ENCODE peak calls at places on chromosomes 12 and 14, in seven cellular contexts. C is breast epithelium; B is heart left ventricle; S is astrocyte of the spinal cord; F is CD8-positive, alpha-beta T cell; H is osteocyte; T is transverse colon. R is an unnamed sample.

GRCh38 chr12:12835378-12836145 is 22.4 kb downstream of the DDX47 start:
- DNase-seq in H (no peak), T (no peak), F (no peak), C (no peak), S (peak), B (no peak), R (no peak)

GRCh38 chr12:103725398-103725797 is 115.6 kb downstream of the NT5DC3 start:
- DNase-seq in B (no peak), C (no peak), H (no peak), F (no peak), S (no peak), T (no peak), R (no peak)

GRCh38 chr14:72699852-72700257 is 194.0 kb downstream of the DPF3 start:
- DNase-seq in C (no peak), S (peak), H (no peak), B (no peak), F (no peak), T (no peak), R (no peak)

GRCh38 chr12:6927999-6928702 is 392 bp downstream of the ATN1 start:
- DNase-seq in S (no peak), C (no peak), H (no peak), T (no peak), B (peak), F (no peak), R (no peak)

GRCh38 chr12:386651-387050 is 2.5 kb downstream of the KDM5A start:
- DNase-seq in B (no peak), T (no peak), S (peak), F (no peak), H (no peak), C (no peak), R (no peak)

GRCh38 chr12:47942327-47943230 is 20.8 kb upstream of the TMEM106C start:
- DNase-seq in B (no peak), C (no peak), H (no peak), T (no peak), F (peak), S (no peak), R (no peak)

GRCh38 chr12:53499261-53500118 is at the start of gene MAP3K12:
- DNase-seq in H (no peak), S (peak), F (peak), T (peak), C (peak), B (peak), R (no peak)

GRCh38 chr14:96962337-96962736 is 165.2 kb downstream of the VRK1 start:
- DNase-seq in F (peak), H (peak), C (no peak), S (no peak), B (no peak), T (peak), R (peak)

GRCh38 chr12:32273712-32274111 is 125.6 kb upstream of the FGD4 start:
- DNase-seq in S (no peak), B (no peak), F (peak), T (peak), C (no peak), H (no peak), R (peak)

GRCh38 chr14:92520701-92521415 is 7.3 kb downstream of the RIN3 start:
- DNase-seq in H (no peak), T (no peak), C (no peak), F (no peak), S (no peak), B (no peak), R (no peak)

GRCh38 chr14:82394916-82395315 is 861.3 kb upstream of the SEL1L start:
- DNase-seq in F (no peak), C (no peak), H (no peak), B (no peak), T (no peak), S (no peak), R (no peak)

GRCh38 chr14:62957562-62957961 is 87.7 kb downstream of the KCNH5 start:
- DNase-seq in S (peak), T (no peak), H (no peak), F (no peak), C (no peak), B (no peak), R (no peak)

GRCh38 chr14:77924392-77924948 is 124.6 kb downstream of the ADCK1 start:
- DNase-seq in H (no peak), S (no peak), C (no peak), F (no peak), B (no peak), T (no peak), R (no peak)

GRCh38 chr12:19211802-19212201 is 82.3 kb downstream of the PLEKHA5 start:
- DNase-seq in B (no peak), C (no peak), S (no peak), H (no peak), F (no peak), T (no peak), R (no peak)

GRCh38 chr12:47938093-47938492 is 25.3 kb upstream of the TMEM106C start:
- DNase-seq in C (no peak), F (no peak), T (no peak), B (no peak), S (peak), H (no peak), R (no peak)

GRCh38 chr14:68544150-68544892 is 248.5 kb downstream of the ZFP36L1 start:
- DNase-seq in F (no peak), C (peak), S (peak), T (peak), B (peak), H (no peak), R (no peak)

GRCh38 chr12:96698965-96699364 is 208.1 kb upstream of the NEDD1 start:
- DNase-seq in C (no peak), H (no peak), T (peak), B (no peak), F (no peak), S (no peak), R (no peak)

GRCh38 chr12:96698521-96698920 is 208.5 kb upstream of the NEDD1 start:
- DNase-seq in C (no peak), F (no peak), H (no peak), B (no peak), S (no peak), T (no peak), R (no peak)
- TF ChIP-seq CTCF in C (no peak), F (no peak), H (no peak), B (no peak), S (no peak), T (no peak), R (peak)

GRCh38 chr14:61609143-61609851 is 86.0 kb upstream of the HIF1A start:
- DNase-seq in T (no peak), B (no peak), H (no peak), C (peak), F (no peak), S (peak), R (no peak)

GRCh38 chr14:61607570-61608244 is 87.6 kb upstream of the HIF1A start:
- DNase-seq in H (no peak), C (no peak), B (no peak), T (no peak), F (no peak), S (no peak), R (no peak)

GRCh38 chr14:61609885-61610284 is 85.4 kb upstream of the HIF1A start:
- DNase-seq in F (no peak), C (no peak), B (no peak), H (no peak), T (no peak), S (no peak), R (no peak)

GRCh38 chr14:61610900-61611299 is 84.4 kb upstream of the HIF1A start:
- DNase-seq in T (no peak), B (no peak), F (no peak), H (no peak), C (no peak), S (no peak), R (no peak)

DNA sequence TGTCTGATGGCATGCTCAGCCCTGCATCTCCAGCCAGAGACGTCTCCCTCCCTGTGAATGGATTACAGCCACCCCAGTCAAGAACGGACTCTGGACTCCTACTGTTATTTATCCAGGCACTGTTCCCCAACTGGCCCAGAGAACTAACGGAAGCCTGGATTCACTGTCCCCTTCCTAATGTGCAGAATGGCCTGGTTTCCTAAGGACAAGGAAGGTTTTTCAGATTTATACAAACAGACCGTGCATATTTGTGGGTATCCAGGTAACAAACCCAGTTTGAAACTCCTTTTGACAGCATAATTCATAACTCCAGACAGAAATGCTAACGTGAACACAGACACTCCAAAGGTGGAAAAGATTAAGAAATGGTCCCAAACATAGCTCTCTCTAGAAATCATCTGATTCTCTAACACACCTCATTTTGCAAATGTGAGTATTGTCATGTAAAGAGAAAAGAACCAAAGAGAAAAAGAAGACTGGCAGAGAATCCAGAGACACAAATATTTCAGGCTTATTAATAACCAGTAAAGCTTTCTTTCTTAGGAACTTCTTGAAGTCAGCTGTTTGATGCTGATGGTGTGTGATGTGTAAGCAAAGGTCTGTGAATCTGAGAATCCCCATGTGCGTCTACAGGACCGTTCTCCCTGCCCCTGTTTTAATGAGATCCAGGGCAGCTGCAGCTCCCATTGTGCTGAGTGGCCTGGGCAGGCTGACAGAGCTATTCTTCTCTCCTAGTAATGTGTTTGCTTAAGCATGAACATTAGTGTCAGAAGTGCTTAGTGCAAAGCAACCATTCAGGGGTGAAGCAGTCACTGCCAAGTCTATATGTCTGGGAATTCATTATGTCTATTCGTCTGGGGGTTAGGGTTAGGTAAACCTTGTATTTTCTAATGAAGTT is 86.8 kb upstream of the HIF1A start:
- DNase-seq in S (peak), C (no peak), T (no peak), B (no peak), H (no peak), F (no peak), R (no peak)
- TF ChIP-seq CTCF in S (no peak), C (no peak), T (no peak), B (no peak), H (no peak), F (no peak), R (no peak)

GRCh38 chr12:110758922-110759321 is 16.2 kb upstream of the PPP1CC start:
- DNase-seq in C (no peak), H (no peak), B (no peak), T (peak), F (no peak), S (no peak), R (no peak)
- TF ChIP-seq CTCF in C (no peak), H (no peak), B (no peak), T (peak), F (no peak), S (no peak), R (no peak)

GRCh38 chr12:49974231-49974675 is 1.5 kb downstream of the AQP6 start:
- DNase-seq in H (no peak), T (peak), S (peak), B (peak), C (no peak), F (no peak), R (no peak)
- TF ChIP-seq CTCF in H (peak), T (peak), S (peak), B (peak), C (peak), F (no peak), R (no peak)

DNA sequence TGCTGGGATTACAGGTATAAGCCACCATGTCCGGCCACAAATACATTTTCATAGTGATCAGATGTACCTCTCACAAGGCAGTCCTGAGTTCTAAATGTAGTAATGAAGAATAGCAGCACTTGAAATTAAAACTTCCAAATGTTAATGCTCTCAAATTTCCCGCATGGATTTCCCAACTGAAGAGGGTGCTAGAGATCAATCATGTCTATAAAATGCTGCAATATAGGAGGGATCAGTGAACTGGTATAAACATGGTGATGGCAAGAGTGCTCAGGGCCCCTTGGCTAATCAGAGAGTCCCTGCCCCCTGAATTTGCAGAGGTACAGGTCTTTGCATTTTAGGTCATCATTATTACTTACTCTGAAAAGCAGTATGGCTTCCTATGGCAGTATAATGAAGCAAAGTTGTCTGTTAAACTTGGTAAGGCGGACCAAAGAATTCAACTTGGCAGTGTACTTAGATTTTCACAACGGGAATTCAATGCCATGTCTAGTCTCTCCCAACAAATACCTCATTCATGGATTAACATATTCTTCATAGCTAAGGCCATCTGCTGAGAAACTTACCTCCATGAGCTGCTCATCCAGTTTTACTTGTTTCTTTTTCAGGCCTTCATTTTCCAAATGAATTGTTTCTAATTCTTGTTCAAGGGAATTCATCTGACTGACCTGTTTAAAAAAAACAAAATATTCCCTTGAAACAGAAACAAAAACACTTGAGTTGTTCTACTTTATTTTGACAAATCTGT is 67.0 kb upstream of the SAV1 start:
- DNase-seq in B (no peak), T (no peak), C (no peak), H (no peak), S (no peak), F (no peak), R (no peak)
- TF ChIP-seq CTCF in B (no peak), T (no peak), C (no peak), H (peak), S (no peak), F (no peak), R (no peak)

DNA sequence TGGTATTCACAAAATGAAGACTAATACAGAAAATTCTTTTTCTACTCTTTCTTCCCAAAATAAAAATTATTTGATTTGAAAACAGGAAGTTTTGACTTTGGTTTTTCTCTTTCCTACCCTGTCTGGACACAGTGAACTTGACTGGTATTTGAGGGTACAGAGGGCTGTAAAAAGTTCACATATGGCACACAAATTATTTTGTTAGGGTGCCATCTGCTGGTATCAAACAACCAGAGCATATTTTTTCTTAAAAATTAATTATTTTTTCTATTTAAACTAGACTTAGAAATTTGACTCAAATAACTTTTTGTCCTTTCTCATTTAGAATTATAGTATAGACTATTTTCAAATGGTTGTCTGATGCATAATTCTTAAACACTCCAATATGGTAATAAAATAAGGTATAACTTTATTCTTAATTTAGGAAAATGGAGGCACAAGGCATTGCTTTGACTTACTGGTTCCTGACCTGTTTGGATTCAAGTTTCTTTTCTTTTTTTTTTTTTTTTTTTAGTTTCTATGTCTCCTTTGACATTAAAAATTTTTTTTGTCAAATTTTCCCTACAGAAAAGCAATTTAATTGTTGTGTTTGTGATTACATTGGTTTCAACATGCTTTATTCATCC is 390.6 kb downstream of the PRKD1 start:
- DNase-seq in F (no peak), C (no peak), T (no peak), S (peak), B (no peak), H (no peak), R (no peak)
- TF ChIP-seq CTCF in F (no peak), C (no peak), T (no peak), S (peak), B (peak), H (peak), R (no peak)

DNA sequence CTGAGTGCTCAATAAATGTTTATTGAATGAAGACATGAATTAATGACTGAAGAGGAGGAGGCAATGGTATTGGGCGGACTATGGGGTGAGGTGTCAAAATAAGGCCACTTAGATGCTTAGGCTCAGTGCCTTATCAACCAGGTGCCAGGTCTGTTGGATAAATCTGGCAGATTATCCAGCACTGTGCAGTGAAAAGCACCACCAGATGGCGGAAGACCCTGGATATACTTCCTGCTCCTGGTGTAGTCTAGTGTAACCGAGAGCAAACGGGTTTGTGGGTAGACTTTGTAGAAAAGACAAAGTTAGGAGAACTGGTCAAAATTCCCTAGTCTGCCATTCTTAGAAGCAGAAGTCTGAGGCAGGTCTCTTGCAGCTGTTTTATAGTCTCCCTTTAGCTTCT is 306.3 kb downstream of the ATP23 start:
- DNase-seq in T (no peak), H (no peak), C (no peak), S (no peak), B (no peak), F (no peak), R (no peak)
- TF ChIP-seq CTCF in T (no peak), H (peak), C (no peak), S (peak), B (no peak), F (no peak), R (no peak)

GRCh38 chr12:51955702-51956101 is 4.2 kb downstream of the ACVR1B start:
- DNase-seq in S (no peak), T (no peak), B (no peak), H (no peak), F (no peak), C (no peak), R (no peak)

GRCh38 chr12:51951843-51952722 is 584 bp downstream of the ACVR1B start:
- DNase-seq in B (peak), S (no peak), T (peak), H (no peak), C (no peak), F (no peak), R (no peak)

GRCh38 chr12:51953011-51953568 is 1.6 kb downstream of the ACVR1B start:
- DNase-seq in B (no peak), S (no peak), F (no peak), T (no peak), C (no peak), H (no peak), R (no peak)

GRCh38 chr12:51953925-51954324 is 2.4 kb downstream of the ACVR1B start:
- DNase-seq in T (no peak), H (no peak), F (no peak), S (no peak), B (no peak), C (no peak), R (no peak)

DNA sequence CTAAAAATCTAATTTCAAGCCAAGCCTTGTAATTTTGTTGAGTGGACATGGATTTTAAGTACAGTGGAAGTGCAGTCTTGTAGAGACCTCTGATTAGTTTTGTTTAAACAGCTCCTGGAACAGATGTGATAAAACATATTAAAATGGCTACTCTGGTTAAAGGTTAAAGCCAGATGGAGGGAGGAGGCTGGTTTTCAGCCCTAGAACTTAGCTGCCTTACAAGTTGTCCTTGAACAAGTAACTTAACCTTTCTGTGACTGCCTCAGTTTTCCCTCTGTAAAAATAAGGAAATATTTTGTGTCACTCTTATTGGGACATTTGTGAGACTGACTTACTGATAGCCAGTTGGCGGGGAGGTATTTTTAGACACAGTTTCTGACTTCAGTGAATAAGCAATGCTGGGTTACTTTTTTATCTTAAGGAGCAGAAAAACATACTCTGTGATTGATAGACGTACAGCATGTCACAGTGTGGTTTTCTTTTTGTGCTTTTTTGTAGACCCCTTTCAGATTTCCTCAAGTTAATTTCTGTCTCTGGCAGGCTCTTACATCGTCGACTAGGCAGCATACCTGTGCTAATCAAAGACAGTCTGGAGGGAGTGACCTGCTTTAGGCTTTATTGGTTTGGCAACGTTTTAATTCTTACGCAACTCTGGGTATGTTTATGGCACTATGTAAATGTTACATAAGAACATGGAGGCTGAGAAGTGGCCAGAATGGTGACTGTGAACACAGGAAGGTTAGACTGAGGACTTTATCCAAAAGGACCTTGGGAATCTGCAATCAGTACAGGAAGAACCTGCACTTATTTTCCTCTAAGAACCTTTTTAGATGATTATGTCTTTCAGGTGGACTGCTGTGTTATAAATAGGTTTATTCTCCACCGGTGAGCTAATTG is 3.2 kb downstream of the ACVR1B start:
- DNase-seq in H (no peak), C (no peak), T (peak), B (no peak), S (no peak), F (no peak), R (no peak)
- TF ChIP-seq CTCF in H (no peak), C (no peak), T (no peak), B (no peak), S (no peak), F (no peak), R (no peak)

R was measured in GM12864.